ENCODE peak calls at places on chromosomes 3 and 15, in ten cellular contexts. One of them, this sample, is unnamed.

GRCh38 chr15:40939909-40940801 is 11.0 kb downstream of the DLL4 start:
- DNase-seq in transverse colon: no peak
- DNase-seq in GM12878: peak; percentile 52
- DNase-seq in ovary: no peak
- DNase-seq in heart left ventricle: peak; percentile 77
- DNase-seq in lower leg skin: no peak
- DNase-seq in spleen: peak; percentile 82
- DNase-seq in sigmoid colon: no peak
- DNase-seq in A549: no peak
- DNase-seq in breast epithelium: no peak
- DNase-seq in this sample: no peak

GRCh38 chr3:31532587-31533168 is at the start of gene STT3B:
- DNase-seq in breast epithelium: no peak
- DNase-seq in A549: peak; percentile 58
- DNase-seq in heart left ventricle: peak; percentile 93
- DNase-seq in sigmoid colon: peak; percentile 90
- DNase-seq in GM12878: peak; percentile 49
- DNase-seq in lower leg skin: no peak
- DNase-seq in spleen: peak; percentile 97
- DNase-seq in ovary: no peak
- DNase-seq in transverse colon: peak; percentile 86
- DNase-seq in this sample: peak; percentile 80

GRCh38 chr15:33754242-33754641 is 214.1 kb upstream of the CHRM5 start:
- DNase-seq in GM12878: no peak
- DNase-seq in A549: no peak
- DNase-seq in sigmoid colon: no peak
- DNase-seq in lower leg skin: no peak
- DNase-seq in heart left ventricle: no peak
- DNase-seq in spleen: no peak
- DNase-seq in transverse colon: no peak
- DNase-seq in breast epithelium: no peak
- DNase-seq in ovary: no peak
- DNase-seq in this sample: no peak

GRCh38 chr3:60363817-60364216 is 887.4 kb downstream of the FHIT start:
- DNase-seq in transverse colon: no peak
- DNase-seq in breast epithelium: no peak
- DNase-seq in spleen: no peak
- DNase-seq in lower leg skin: no peak
- DNase-seq in heart left ventricle: no peak
- DNase-seq in ovary: no peak
- DNase-seq in A549: no peak
- DNase-seq in GM12878: no peak
- DNase-seq in sigmoid colon: no peak
- DNase-seq in this sample: no peak

GRCh38 chr3:8972614-8973013 is 9.3 kb upstream of the RAD18 start:
- DNase-seq in A549: no peak
- DNase-seq in ovary: no peak
- DNase-seq in sigmoid colon: no peak
- DNase-seq in breast epithelium: no peak
- DNase-seq in GM12878: no peak
- DNase-seq in spleen: no peak
- DNase-seq in transverse colon: no peak
- DNase-seq in heart left ventricle: no peak
- DNase-seq in lower leg skin: no peak
- DNase-seq in this sample: no peak

GRCh38 chr3:184335291-184335660 is 2.1 kb upstream of the FAM131A start:
- DNase-seq in lower leg skin: no peak
- DNase-seq in breast epithelium: no peak
- DNase-seq in spleen: no peak
- DNase-seq in transverse colon: no peak
- DNase-seq in A549: peak; percentile 15
- DNase-seq in ovary: no peak
- DNase-seq in sigmoid colon: no peak
- DNase-seq in GM12878: no peak
- DNase-seq in heart left ventricle: no peak
- DNase-seq in this sample: no peak

GRCh38 chr3:177905895-177906511 is 630.2 kb upstream of the KCNMB2 start:
- DNase-seq in spleen: no peak
- DNase-seq in ovary: no peak
- DNase-seq in breast epithelium: no peak
- DNase-seq in GM12878: no peak
- DNase-seq in transverse colon: no peak
- DNase-seq in sigmoid colon: no peak
- DNase-seq in A549: no peak
- DNase-seq in heart left ventricle: no peak
- DNase-seq in lower leg skin: no peak
- DNase-seq in this sample: no peak

GRCh38 chr3:63413523-63413922 is 135.4 kb downstream of the SYNPR start:
- DNase-seq in breast epithelium: no peak
- DNase-seq in heart left ventricle: no peak
- DNase-seq in ovary: no peak
- DNase-seq in sigmoid colon: no peak
- DNase-seq in transverse colon: no peak
- DNase-seq in spleen: no peak
- DNase-seq in lower leg skin: no peak
- DNase-seq in GM12878: no peak
- DNase-seq in A549: no peak
- DNase-seq in this sample: no peak

GRCh38 chr3:186044973-186045372 is 63.9 kb downstream of the ETV5 start:
- DNase-seq in GM12878: no peak
- DNase-seq in ovary: no peak
- DNase-seq in breast epithelium: no peak
- DNase-seq in transverse colon: no peak
- DNase-seq in heart left ventricle: no peak
- DNase-seq in A549: no peak
- DNase-seq in spleen: no peak
- DNase-seq in lower leg skin: no peak
- DNase-seq in sigmoid colon: no peak
- DNase-seq in this sample: peak; percentile 41

GRCh38 chr3:53534996-53535395 is 40.6 kb downstream of the CACNA1D start:
- DNase-seq in ovary: no peak
- DNase-seq in A549: no peak
- DNase-seq in lower leg skin: no peak
- DNase-seq in transverse colon: no peak
- DNase-seq in GM12878: no peak
- DNase-seq in spleen: no peak
- DNase-seq in heart left ventricle: no peak
- DNase-seq in sigmoid colon: no peak
- DNase-seq in breast epithelium: no peak
- DNase-seq in this sample: peak; percentile 8

GRCh38 chr3:29649815-29650547 is 369.1 kb downstream of the RBMS3 start:
- DNase-seq in transverse colon: peak; percentile 11
- DNase-seq in A549: no peak
- DNase-seq in heart left ventricle: no peak
- DNase-seq in GM12878: peak; percentile 44
- DNase-seq in lower leg skin: no peak
- DNase-seq in spleen: no peak
- DNase-seq in breast epithelium: no peak
- DNase-seq in sigmoid colon: no peak
- DNase-seq in ovary: no peak
- DNase-seq in this sample: peak; percentile 15

GRCh38 chr3:154967090-154967489 is 113.0 kb upstream of the MME start:
- DNase-seq in breast epithelium: no peak
- DNase-seq in ovary: no peak
- DNase-seq in heart left ventricle: no peak
- DNase-seq in lower leg skin: no peak
- DNase-seq in GM12878: no peak
- DNase-seq in sigmoid colon: no peak
- DNase-seq in spleen: no peak
- DNase-seq in A549: no peak
- DNase-seq in transverse colon: no peak
- DNase-seq in this sample: no peak

GRCh38 chr3:88572450-88572849 is 422.7 kb downstream of the C3orf38 start:
- DNase-seq in ovary: no peak
- DNase-seq in lower leg skin: no peak
- DNase-seq in transverse colon: no peak
- DNase-seq in A549: no peak
- DNase-seq in heart left ventricle: no peak
- DNase-seq in GM12878: no peak
- DNase-seq in sigmoid colon: no peak
- DNase-seq in spleen: no peak
- DNase-seq in breast epithelium: no peak
- DNase-seq in this sample: no peak

GRCh38 chr3:113275876-113276580 is 64.7 kb downstream of the BOC start:
- DNase-seq in breast epithelium: no peak
- DNase-seq in heart left ventricle: no peak
- DNase-seq in GM12878: peak; percentile 25
- DNase-seq in sigmoid colon: peak; percentile 78
- DNase-seq in A549: no peak
- DNase-seq in transverse colon: peak; percentile 26
- DNase-seq in lower leg skin: no peak
- DNase-seq in ovary: no peak
- DNase-seq in spleen: no peak
- DNase-seq in this sample: peak; percentile 38
- TF ChIP-seq CTCF in breast epithelium: peak; percentile 26
- TF ChIP-seq CTCF in heart left ventricle: no peak
- TF ChIP-seq CTCF in GM12878: no peak
- TF ChIP-seq CTCF in sigmoid colon: peak; percentile 11
- TF ChIP-seq CTCF in A549: no peak
- TF ChIP-seq CTCF in transverse colon: no peak
- TF ChIP-seq CTCF in lower leg skin: no peak
- TF ChIP-seq CTCF in ovary: peak; percentile 16
- TF ChIP-seq CTCF in spleen: no peak
- TF ChIP-seq CTCF in this sample: no peak

DNA sequence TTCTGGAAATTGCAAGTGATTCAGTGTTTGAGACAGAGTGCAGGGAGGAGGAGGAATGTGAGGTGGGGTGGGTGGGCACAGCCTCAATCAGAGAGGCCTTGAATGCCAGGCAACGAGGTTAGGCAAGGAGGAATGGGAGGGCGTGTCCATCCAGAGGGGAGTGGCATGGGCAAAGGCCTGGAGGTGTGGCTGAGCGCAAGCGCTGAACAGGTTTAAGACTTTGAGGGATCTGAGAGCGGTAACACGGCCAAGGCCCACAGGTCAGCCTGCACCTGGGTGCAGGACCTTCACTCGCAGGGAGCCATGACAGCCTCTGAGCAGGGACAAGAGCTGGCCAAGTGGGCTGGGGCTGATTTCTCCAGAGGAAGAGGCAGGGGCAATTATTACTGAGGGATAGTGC is 125.9 kb downstream of the TPRA1 start:
- DNase-seq in spleen: no peak
- DNase-seq in breast epithelium: no peak
- DNase-seq in A549: no peak
- DNase-seq in lower leg skin: no peak
- DNase-seq in sigmoid colon: no peak
- DNase-seq in ovary: no peak
- DNase-seq in transverse colon: peak; percentile 38
- DNase-seq in heart left ventricle: no peak
- DNase-seq in GM12878: no peak
- DNase-seq in this sample: no peak
- TF ChIP-seq POLR2A in spleen: no peak
- TF ChIP-seq POLR2A in breast epithelium: no peak
- TF ChIP-seq POLR2A in A549: no peak
- TF ChIP-seq POLR2A in lower leg skin: no peak
- TF ChIP-seq POLR2A in sigmoid colon: no peak
- TF ChIP-seq POLR2A in ovary: no peak
- TF ChIP-seq POLR2A in transverse colon: no peak
- TF ChIP-seq POLR2A in heart left ventricle: no peak
- TF ChIP-seq POLR2A in GM12878: no peak
- TF ChIP-seq POLR2A in this sample: no peak

DNA sequence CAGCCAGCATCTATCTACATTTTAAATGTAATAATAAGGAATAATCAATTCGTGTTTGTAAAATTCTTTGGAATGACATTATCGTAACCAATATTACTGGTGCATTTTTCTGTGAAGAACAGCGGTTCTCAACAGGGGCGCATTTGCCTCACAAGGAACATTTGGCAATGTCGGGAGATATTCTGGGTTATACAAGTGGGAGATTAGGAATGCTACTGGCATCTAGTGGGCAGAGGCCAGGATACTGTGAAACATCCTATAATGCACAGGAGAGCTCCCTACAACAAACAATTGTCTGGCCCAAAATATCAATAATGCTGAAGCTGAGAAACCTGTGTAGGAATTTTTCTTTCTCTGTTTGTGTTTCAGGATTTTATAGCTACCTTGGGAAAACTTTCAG is 25.0 kb downstream of the ACP3 start:
- DNase-seq in heart left ventricle: no peak
- DNase-seq in transverse colon: no peak
- DNase-seq in ovary: no peak
- DNase-seq in sigmoid colon: no peak
- DNase-seq in lower leg skin: no peak
- DNase-seq in breast epithelium: no peak
- DNase-seq in GM12878: no peak
- DNase-seq in A549: no peak
- DNase-seq in spleen: no peak
- DNase-seq in this sample: no peak
- TF ChIP-seq CTCF in heart left ventricle: no peak
- TF ChIP-seq CTCF in transverse colon: no peak
- TF ChIP-seq CTCF in ovary: no peak
- TF ChIP-seq CTCF in sigmoid colon: no peak
- TF ChIP-seq CTCF in lower leg skin: no peak
- TF ChIP-seq CTCF in breast epithelium: no peak
- TF ChIP-seq CTCF in GM12878: no peak
- TF ChIP-seq CTCF in A549: peak; percentile 21
- TF ChIP-seq CTCF in spleen: no peak
- TF ChIP-seq CTCF in this sample: no peak

GRCh38 chr3:126351771-126352475 is 5.3 kb downstream of the KLF15 start:
- DNase-seq in lower leg skin: peak; percentile 84
- DNase-seq in transverse colon: peak; percentile 5
- DNase-seq in heart left ventricle: peak; percentile 34
- DNase-seq in sigmoid colon: peak; percentile 63
- DNase-seq in A549: no peak
- DNase-seq in ovary: no peak
- DNase-seq in spleen: peak; percentile 73
- DNase-seq in breast epithelium: no peak
- DNase-seq in GM12878: no peak
- DNase-seq in this sample: no peak

GRCh38 chr3:126354776-126355175 is 2.4 kb downstream of the KLF15 start:
- DNase-seq in spleen: peak; percentile 58
- DNase-seq in ovary: no peak
- DNase-seq in lower leg skin: no peak
- DNase-seq in sigmoid colon: peak; percentile 62
- DNase-seq in GM12878: no peak
- DNase-seq in A549: no peak
- DNase-seq in heart left ventricle: peak; percentile 50
- DNase-seq in breast epithelium: no peak
- DNase-seq in transverse colon: no peak
- DNase-seq in this sample: peak; percentile 50

GRCh38 chr3:126351086-126351770 is 6.0 kb downstream of the KLF15 start:
- DNase-seq in breast epithelium: no peak
- DNase-seq in spleen: peak; percentile 60
- DNase-seq in transverse colon: peak; percentile 3
- DNase-seq in GM12878: no peak
- DNase-seq in A549: no peak
- DNase-seq in ovary: peak; percentile 19
- DNase-seq in sigmoid colon: peak; percentile 63
- DNase-seq in heart left ventricle: peak; percentile 56
- DNase-seq in lower leg skin: peak; percentile 82
- DNase-seq in this sample: peak; percentile 15

GRCh38 chr3:126353694-126354321 is 3.4 kb downstream of the KLF15 start:
- DNase-seq in A549: no peak
- DNase-seq in lower leg skin: peak; percentile 75
- DNase-seq in sigmoid colon: peak; percentile 66
- DNase-seq in ovary: no peak
- DNase-seq in spleen: peak; percentile 63
- DNase-seq in GM12878: no peak
- DNase-seq in breast epithelium: no peak
- DNase-seq in heart left ventricle: peak; percentile 48
- DNase-seq in transverse colon: no peak
- DNase-seq in this sample: no peak

GRCh38 chr3:126352476-126353454 is 4.4 kb downstream of the KLF15 start:
- DNase-seq in GM12878: no peak
- DNase-seq in A549: no peak
- DNase-seq in spleen: peak; percentile 70
- DNase-seq in lower leg skin: peak; percentile 83
- DNase-seq in transverse colon: peak; percentile 5
- DNase-seq in ovary: peak; percentile 26
- DNase-seq in sigmoid colon: peak; percentile 72
- DNase-seq in heart left ventricle: peak; percentile 64
- DNase-seq in breast epithelium: no peak
- DNase-seq in this sample: no peak
- TF ChIP-seq POLR2A in GM12878: no peak
- TF ChIP-seq POLR2A in A549: no peak
- TF ChIP-seq POLR2A in spleen: no peak
- TF ChIP-seq POLR2A in lower leg skin: no peak
- TF ChIP-seq POLR2A in transverse colon: no peak
- TF ChIP-seq POLR2A in ovary: no peak
- TF ChIP-seq POLR2A in sigmoid colon: no peak
- TF ChIP-seq POLR2A in heart left ventricle: no peak
- TF ChIP-seq POLR2A in breast epithelium: no peak
- TF ChIP-seq POLR2A in this sample: no peak

This sample was measured in body of pancreas.